ENCODE peak calls at places on chromosomes 3 and 15, in eight cellular contexts. R is HTR-8/SVneo; Y is mammary epithelial cell; T is activated T-helper 9 cell treated with anti-CD3 and anti-CD28 coated beads, Interleukin-2, amount 50 U/mL, for 16 hours; L is astrocyte of the spinal cord; K is head of caudate nucleus; M is HEK293T; B is effector CD4-positive, alpha-beta T cell. A is an unnamed sample.

GRCh38 chr3:39096775-39097174 is 10.7 kb downstream of the GORASP1 start:
- DNase-seq in R (no peak), Y (peak; percentile 12), T (no peak), L (no peak), K (peak; percentile 42), M (no peak), B (no peak), A (no peak)

GRCh38 chr3:152622813-152623167 is 212.1 kb upstream of the P2RY1 start:
- DNase-seq in R (no peak), Y (no peak), T (no peak), L (no peak), K (no peak), M (no peak), B (no peak), A (no peak)

GRCh38 chr15:71323604-71324003 is 208.3 kb downstream of the THSD4 start:
- DNase-seq in R (no peak), Y (no peak), T (no peak), L (no peak), K (no peak), M (no peak), B (no peak), A (no peak)

GRCh38 chr15:90545095-90545494 is 15.4 kb downstream of the CRTC3 start:
- DNase-seq in R (no peak), Y (no peak), T (no peak), L (no peak), K (no peak), M (no peak), B (no peak), A (no peak)

GRCh38 chr3:174786825-174787224 is 72.3 kb upstream of the NAALADL2 start:
- DNase-seq in R (no peak), Y (no peak), T (no peak), L (no peak), K (no peak), M (no peak), B (no peak), A (no peak)

GRCh38 chr3:49279376-49279775 is 2.3 kb upstream of the C3orf62 start:
- DNase-seq in R (no peak), Y (peak; percentile 52), T (no peak), L (no peak), K (no peak), M (no peak), B (no peak), A (no peak)

GRCh38 chr15:100123611-100124010 is 218.2 kb downstream of the ADAMTS17 start:
- DNase-seq in R (no peak), Y (no peak), T (no peak), L (no peak), K (no peak), M (no peak), B (no peak), A (no peak)

GRCh38 chr15:54815546-54815945 is 381.2 kb downstream of the RSL24D1 start:
- DNase-seq in R (no peak), Y (no peak), T (no peak), L (no peak), K (no peak), M (no peak), B (no peak), A (no peak)

GRCh38 chr3:16546186-16547004 is 32.9 kb upstream of the RFTN1 start:
- DNase-seq in R (no peak), Y (no peak), T (no peak), L (no peak), K (no peak), M (no peak), B (no peak), A (no peak)

GRCh38 chr3:96863129-96863740 is 48.8 kb downstream of the EPHA6 start:
- DNase-seq in R (peak; percentile 10), Y (peak; percentile 8), T (no peak), L (peak; percentile 34), K (peak; percentile 25), M (peak; percentile 28), B (no peak), A (peak; percentile 41)

GRCh38 chr3:15102833-15103232 is 3.9 kb upstream of the RBSN start:
- DNase-seq in R (no peak), Y (no peak), T (no peak), L (no peak), K (peak; percentile 58), M (no peak), B (no peak), A (no peak)

GRCh38 chr15:44325568-44325967 is 37.0 kb downstream of the GOLM2 start:
- DNase-seq in R (no peak), Y (no peak), T (no peak), L (no peak), K (no peak), M (no peak), B (no peak), A (no peak)

GRCh38 chr15:74610302-74610951 is 5.2 kb upstream of the CLK3 start:
- DNase-seq in R (no peak), Y (no peak), T (no peak), L (no peak), K (no peak), M (no peak), B (no peak), A (no peak)

GRCh38 chr3:119636891-119637611 is 23.3 kb downstream of the POPDC2 start:
- DNase-seq in R (no peak), Y (no peak), T (no peak), L (no peak), K (no peak), M (no peak), B (no peak), A (no peak)

GRCh38 chr3:49756036-49756435 is 30.3 kb downstream of the IP6K1 start:
- DNase-seq in R (no peak), Y (no peak), T (no peak), L (no peak), K (no peak), M (no peak), B (no peak), A (no peak)

GRCh38 chr15:35986072-35986666 is 440.2 kb upstream of the DPH6 start:
- DNase-seq in R (no peak), Y (no peak), T (no peak), L (no peak), K (no peak), M (no peak), B (no peak), A (no peak)

GRCh38 chr15:48856947-48857346 is 21.0 kb upstream of the EID1 start:
- DNase-seq in R (no peak), Y (no peak), T (no peak), L (peak; percentile 44), K (no peak), M (no peak), B (no peak), A (no peak)

GRCh38 chr3:104176706-104177105 is 1190.0 kb upstream of the ALCAM start:
- DNase-seq in R (no peak), Y (no peak), T (no peak), L (no peak), K (no peak), M (no peak), B (no peak), A (no peak)

GRCh38 chr3:47347217-47347801 is 33.5 kb upstream of the PTPN23 start:
- DNase-seq in R (no peak), Y (peak; percentile 47), T (no peak), L (peak; percentile 23), K (no peak), M (no peak), B (no peak), A (no peak)

GRCh38 chr3:101926594-101927105 is 77.3 kb downstream of the NFKBIZ start:
- DNase-seq in R (no peak), Y (peak; percentile 97), T (no peak), L (peak; percentile 61), K (no peak), M (no peak), B (no peak), A (no peak)

GRCh38 chr15:37090543-37091175 is 9.7 kb downstream of the MEIS2 start:
- DNase-seq in R (no peak), Y (no peak), T (no peak), L (no peak), K (no peak), M (no peak), B (no peak), A (no peak)

GRCh38 chr3:175777495-175777894 is 918.4 kb downstream of the NAALADL2 start:
- DNase-seq in R (no peak), Y (peak; percentile 1), T (no peak), L (peak; percentile 36), K (no peak), M (no peak), B (no peak), A (no peak)

GRCh38 chr3:111952866-111953450 is 25.9 kb upstream of the ABHD10 start:
- DNase-seq in R (no peak), Y (no peak), T (no peak), L (no peak), K (no peak), M (no peak), B (no peak), A (no peak)

GRCh38 chr15:89814112-89814742 is 425 bp downstream of the ANPEP start:
- DNase-seq in R (no peak), Y (no peak), T (no peak), L (no peak), K (no peak), M (no peak), B (no peak), A (no peak)

GRCh38 chr15:48636511-48636910 is 9.0 kb downstream of the FBN1 start:
- DNase-seq in R (no peak), Y (no peak), T (no peak), L (peak; percentile 90), K (no peak), M (no peak), B (no peak), A (no peak)

GRCh38 chr3:71780430-71780829 is 4.5 kb downstream of the PROK2 start:
- DNase-seq in R (no peak), Y (no peak), T (no peak), L (no peak), K (no peak), M (no peak), B (no peak), A (no peak)

GRCh38 chr15:78038585-78039247 is 38.8 kb downstream of the TBC1D2B start:
- DNase-seq in R (no peak), Y (no peak), T (no peak), L (no peak), K (no peak), M (no peak), B (no peak), A (no peak)

A was measured in Jurkat, Clone E6-1.